ENCODE peak calls at places on chromosomes 6 and 20, in six cellular contexts. W is IMR-90, Q is H1, S is neuronal stem cell, I is H9, P is mesendoderm. X is an unnamed sample. For H3K4me1, the result is how much of the 10 kb centered on the place peaks cover.

GRCh38 chr6:106119526-106119925 is 33.4 kb downstream of the PRDM1 start:
- DNase-seq in I (no peak), P (no peak), W (no peak), Q (no peak), S (no peak), X (peak)

GRCh38 chr6:41013473-41014153 is 25.4 kb downstream of the UNC5CL start:
- DNase-seq in I (no peak), S (no peak), Q (no peak), W (no peak), P (no peak), X (no peak)

GRCh38 chr6:105759946-105760345 is 326.2 kb upstream of the PRDM1 start:
- DNase-seq in I (no peak), Q (no peak), S (no peak), P (no peak), W (peak), X (peak)

GRCh38 chr6:2480267-2480966 is 235.0 kb upstream of the GMDS start:
- DNase-seq in Q (no peak), I (no peak), W (no peak), P (no peak), S (no peak), X (no peak)

GRCh38 chr20:54107600-54108393 is 37.4 kb upstream of the BCAS1 start:
- DNase-seq in I (no peak), W (no peak), P (peak), S (no peak), Q (no peak), X (no peak)

GRCh38 chr6:4059115-4059777 is 19.7 kb downstream of the FAM217A start:
- DNase-seq in I (no peak), W (peak), P (peak), S (no peak), Q (no peak), X (peak)

GRCh38 chr20:53949319-53949839 is 121.0 kb downstream of the BCAS1 start:
- DNase-seq in Q (peak), P (no peak), I (no peak), W (peak), S (no peak), X (peak)

GRCh38 chr20:50427740-50428462 is 82.3 kb upstream of the PTPN1 start:
- DNase-seq in Q (no peak), W (no peak), P (no peak), S (no peak), I (no peak), X (peak)

GRCh38 chr6:18390476-18390875 is 3.3 kb downstream of the RNF144B start:
- DNase-seq in Q (no peak), I (no peak), W (no peak), P (no peak), S (no peak), X (no peak)

GRCh38 chr6:20952605-20953004 is 418.3 kb downstream of the CDKAL1 start:
- DNase-seq in W (peak), S (no peak), Q (no peak), P (peak), I (peak), X (peak)

GRCh38 chr20:20010639-20011500 is 6.3 kb upstream of the NAA20 start:
- DNase-seq in W (peak), S (no peak), I (no peak), P (no peak), Q (no peak), X (peak)

GRCh38 chr6:111773501-111774345 is 99.5 kb downstream of the FYN start:
- DNase-seq in W (no peak), Q (no peak), S (no peak), I (no peak), P (no peak), X (no peak)
- H2BK15ac ChIP-seq in W (no peak), Q (no peak), S (no peak), I (no peak), P (no peak), X (no peak)

GRCh38 chr6:125192610-125192930 is 39.0 kb downstream of the TPD52L1 start:
- DNase-seq in W (no peak), Q (no peak), P (no peak), S (no peak), I (no peak), X (no peak)

GRCh38 chr6:125188594-125189203 is 35.1 kb downstream of the TPD52L1 start:
- DNase-seq in W (no peak), I (no peak), P (no peak), S (no peak), Q (no peak), X (no peak)

GRCh38 chr6:125191916-125192609 is 38.5 kb downstream of the TPD52L1 start:
- DNase-seq in Q (peak), W (peak), I (peak), S (peak), P (peak), X (peak)

GRCh38 chr6:125189494-125189893 is 35.9 kb downstream of the TPD52L1 start:
- DNase-seq in I (no peak), W (no peak), Q (no peak), P (no peak), S (no peak), X (no peak)

DNA sequence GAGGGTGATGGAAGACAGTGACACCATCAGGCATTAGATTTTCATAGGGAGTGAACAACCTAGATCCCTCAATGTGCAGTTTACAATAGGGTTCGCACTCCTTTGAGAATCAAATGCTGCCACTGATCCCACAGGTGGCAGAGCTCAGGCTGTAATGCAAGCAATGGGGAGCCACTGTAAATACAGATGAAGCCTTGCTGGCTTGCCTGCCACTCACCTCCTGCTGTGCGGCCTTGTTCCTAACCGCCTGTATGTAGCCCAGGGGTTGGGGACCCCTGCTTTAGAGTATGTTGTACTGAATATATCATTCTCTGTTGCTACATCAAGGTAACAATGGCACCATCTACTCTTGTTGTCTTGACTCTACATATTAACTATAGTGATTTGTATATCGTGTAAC is 37.1 kb downstream of the TPD52L1 start:
- DNase-seq in W (no peak), P (no peak), Q (no peak), S (no peak), I (no peak), X (no peak)
- H3K4me1 ChIP-seq in W (under half), P (under half), Q (under half), S (under half), I (under half), X (under half)

DNA sequence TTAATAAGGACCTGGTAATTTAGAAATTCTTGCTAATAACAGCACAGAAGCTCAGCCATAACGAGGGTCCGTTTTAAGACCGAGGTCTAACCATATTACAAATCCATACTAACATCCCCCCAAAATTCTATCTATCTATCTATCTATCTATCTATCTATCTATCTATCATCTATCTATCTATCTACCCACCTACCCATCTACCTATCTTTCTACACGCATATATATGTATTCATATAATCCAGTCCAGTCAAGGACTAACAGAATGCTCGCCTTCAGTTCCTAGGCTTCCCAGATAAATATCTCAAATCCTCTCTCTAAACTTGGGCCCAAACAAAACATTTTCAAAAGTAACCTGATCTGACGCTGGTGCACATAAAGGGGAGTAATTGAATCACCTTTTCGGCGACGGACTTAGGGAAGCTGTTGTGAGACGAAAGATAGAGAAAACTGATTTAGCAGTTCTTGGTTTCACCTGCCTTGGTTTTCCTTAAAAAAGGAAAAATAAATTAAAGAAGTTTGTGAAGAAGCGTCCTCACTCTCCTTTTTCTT is 14.5 kb downstream of the HMGN4 start:
- DNase-seq in P (no peak), S (no peak), Q (no peak), I (no peak), W (no peak), X (no peak)
- H3K9ac ChIP-seq in P (peak), S (no peak), Q (no peak), I (no peak), W (no peak), X (peak)

GRCh38 chr20:42779216-42779615 is 410.5 kb downstream of the PTPRT start:
- DNase-seq in P (peak), Q (no peak), I (no peak), W (no peak), S (no peak), X (no peak)
- H2BK15ac ChIP-seq in P (no peak), Q (no peak), I (no peak), W (no peak), S (no peak), X (no peak)

X was measured in mesenchymal stem cell.